ENCODE peak calls at places on chromosomes 13 and 19, in four cellular contexts. I is upper lobe of left lung, J is stomach, W is breast epithelium. P is an unnamed sample.

GRCh38 chr19:53849237-53849676 is 18.4 kb upstream of the MYADM start:
- DNase-seq in J (no peak), I (peak), W (no peak), P (no peak)

GRCh38 chr19:49912965-49913685 is 15.9 kb upstream of the ATF5 start:
- DNase-seq in W (no peak), J (no peak), I (no peak), P (no peak)

GRCh38 chr19:33040994-33041827 is 23.5 kb downstream of the RHPN2 start:
- DNase-seq in J (peak), W (peak), I (no peak), P (peak)

GRCh38 chr13:106484755-106485193 is 50.7 kb downstream of the EFNB2 start:
- DNase-seq in I (no peak), J (no peak), W (no peak), P (no peak)

GRCh38 chr13:46795321-46795720 is 1.6 kb downstream of the ESD start:
- DNase-seq in J (no peak), I (no peak), W (no peak), P (no peak)

GRCh38 chr13:100356889-100357288 is 231.7 kb downstream of the GGACT start:
- DNase-seq in W (no peak), I (no peak), J (no peak), P (no peak)

GRCh38 chr13:112711528-112712265 is 21.9 kb downstream of the ATP11A start:
- DNase-seq in W (peak), I (peak), J (peak), P (peak)

GRCh38 chr19:53076984-53077383 is 26.2 kb downstream of the ZNF160 start:
- DNase-seq in W (no peak), I (peak), J (no peak), P (peak)

GRCh38 chr13:99311137-99311536 is 3.9 kb upstream of the GPR183 start:
- DNase-seq in I (no peak), J (no peak), W (no peak), P (no peak)

GRCh38 chr13:35219021-35219420 is 257.5 kb downstream of the MAB21L1 start:
- DNase-seq in J (no peak), I (no peak), W (no peak), P (no peak)

GRCh38 chr19:47239610-47240296 is 8.8 kb upstream of the BBC3 start:
- DNase-seq in W (no peak), I (peak), J (peak), P (peak)

GRCh38 chr19:28419312-28419711 is 793.6 kb downstream of the UQCRFS1 start:
- DNase-seq in J (no peak), W (no peak), I (no peak), P (no peak)

GRCh38 chr19:47609885-47610545 is 1.1 kb downstream of the BICRA start:
- DNase-seq in W (no peak), I (peak), J (peak), P (peak)

DNA sequence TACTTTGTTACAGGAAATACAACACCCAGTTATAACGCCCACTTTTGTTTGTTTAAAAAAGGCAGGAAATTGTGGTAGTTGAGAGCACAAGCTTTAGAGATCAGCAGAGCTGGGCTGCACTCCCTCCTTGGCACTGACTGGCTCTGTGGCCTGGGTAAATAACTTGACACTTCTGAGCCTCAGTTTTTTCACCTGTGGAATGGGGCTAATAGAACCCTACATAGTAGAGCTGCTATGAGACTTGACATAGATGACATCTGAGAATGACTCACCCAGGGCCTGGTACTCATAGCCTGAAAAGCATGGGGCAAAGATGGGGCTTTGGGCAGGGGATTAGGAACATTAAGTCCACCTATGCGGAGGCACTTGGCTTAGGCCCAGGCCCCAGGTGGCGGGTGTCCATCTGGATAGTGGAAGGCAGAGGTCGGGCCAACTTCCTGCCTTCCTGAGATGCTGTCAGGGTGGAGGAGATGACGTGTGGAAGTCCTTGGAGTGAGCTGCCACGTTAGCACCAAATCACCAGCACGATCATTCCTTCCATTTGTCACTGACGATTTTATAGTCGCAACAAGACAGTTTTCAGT is 159.1 kb downstream of the KATNAL1 start:
- DNase-seq in W (no peak), J (no peak), I (no peak), P (no peak)
- TF ChIP-seq POLR2AphosphoS5 in W (no peak), J (peak), I (no peak), P (no peak)

GRCh38 chr13:97109841-97110492 is 112.2 kb upstream of the MBNL2 start:
- DNase-seq in I (peak), W (peak), J (peak), P (peak)
- TF ChIP-seq CTCF in I (peak), W (peak), J (peak), P (peak)

DNA sequence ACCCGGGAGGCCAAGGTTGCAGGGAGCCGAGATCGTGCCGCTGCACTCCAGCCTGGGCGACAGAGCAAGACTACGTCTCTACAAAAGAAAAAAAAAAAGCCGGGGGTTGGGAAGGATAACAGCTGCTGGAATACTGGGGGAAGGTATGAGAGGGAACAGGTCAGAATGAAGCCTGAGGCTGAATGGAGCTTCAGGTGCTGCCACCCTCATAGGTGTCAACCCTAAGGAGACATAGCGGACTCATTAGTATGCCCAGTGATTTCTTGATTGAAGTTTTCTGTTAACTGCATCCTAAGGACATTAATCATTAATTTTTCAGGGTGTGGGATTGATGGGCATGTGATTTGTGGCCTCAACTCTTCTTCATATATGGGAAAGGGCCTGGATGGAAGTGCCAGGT is 6.0 kb downstream of the SMARCA4 start:
- DNase-seq in W (no peak), I (no peak), J (no peak), P (no peak)
- TF ChIP-seq POLR2A in W (no peak), I (no peak), J (no peak), P (no peak)

DNA sequence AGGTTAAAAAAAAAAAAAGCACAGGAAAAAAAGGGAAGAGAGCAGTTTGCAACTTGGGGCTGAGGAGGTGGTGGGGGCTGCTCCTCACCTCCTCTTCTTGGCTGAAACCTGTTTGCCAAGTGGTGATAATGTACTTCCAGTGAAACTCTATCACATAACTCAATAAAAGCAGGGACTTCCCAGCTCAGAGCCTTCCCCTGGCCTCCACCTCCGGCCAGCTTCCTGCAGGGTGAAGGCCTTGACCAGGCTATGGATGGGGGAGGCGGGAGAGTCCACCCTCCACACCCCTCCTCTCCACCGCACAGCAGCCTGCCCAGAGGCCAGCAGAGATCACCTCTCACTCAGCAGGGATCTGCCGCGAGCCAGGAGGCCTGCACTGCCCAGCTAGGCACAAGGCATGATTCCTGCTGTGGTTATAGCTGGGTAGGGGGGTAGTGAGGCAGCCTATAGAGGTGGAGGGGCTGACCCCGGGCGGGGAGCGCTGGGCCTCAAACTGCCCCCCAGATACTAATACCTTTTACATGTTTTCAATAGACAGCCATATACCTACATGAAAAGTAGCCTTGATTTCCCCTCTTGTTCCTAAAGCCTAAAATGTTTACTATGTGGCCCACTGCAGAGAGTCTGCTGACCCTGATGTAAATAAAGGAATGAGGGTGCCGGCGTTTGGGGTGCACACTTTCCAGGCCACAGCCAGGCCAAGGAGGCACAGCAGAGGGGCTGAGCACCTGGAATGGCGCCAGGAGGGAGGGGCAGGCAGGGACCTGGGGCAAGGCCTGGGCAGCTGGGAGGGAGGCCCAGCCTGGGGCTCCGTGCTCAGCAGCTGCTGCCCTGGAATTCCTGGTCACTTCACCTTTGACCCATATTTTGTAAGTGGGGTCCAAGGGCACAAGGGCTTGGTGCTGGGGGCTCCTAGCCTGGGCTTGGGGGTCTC is 10.3 kb downstream of the ZNF787 start:
- DNase-seq in W (no peak), I (peak), J (peak), P (peak)
- TF ChIP-seq POLR2AphosphoS5 in W (no peak), I (peak), J (no peak), P (peak)

P was measured in transverse colon.